ENCODE peak calls at places on chromosomes 12 and 14, in nine cellular contexts. E, L, P, W, K, B, F, T and R are unnamed samples.

GRCh38 chr12:109811624-109811995 is 21.6 kb downstream of the TRPV4 start:
- DNase-seq in B (no peak), F (no peak), E (no peak), W (peak), T (no peak), L (no peak), K (no peak), P (no peak), R (no peak)

GRCh38 chr12:31833541-31833840 is 104.7 kb upstream of the AMN1 start:
- DNase-seq in P (no peak), L (no peak), F (no peak), K (no peak), T (no peak), E (no peak), B (no peak), W (no peak), R (no peak)

GRCh38 chr14:100117647-100118376 is 41.6 kb downstream of the DEGS2 start:
- DNase-seq in T (no peak), F (no peak), B (no peak), K (no peak), L (no peak), E (no peak), W (no peak), P (no peak), R (no peak)

GRCh38 chr14:35533357-35534129 is 421 bp upstream of the INSM2 start:
- DNase-seq in W (peak), F (peak), T (no peak), E (peak), K (no peak), P (peak), B (peak), L (peak), R (peak)

GRCh38 chr14:22929104-22929847 is at the start of gene PRMT5:
- DNase-seq in T (peak), E (peak), B (peak), P (peak), K (peak), L (peak), F (peak), W (peak), R (peak)

GRCh38 chr12:121713257-121714155 is 954 bp downstream of the TMEM120B start:
- DNase-seq in F (peak), T (no peak), L (peak), K (no peak), P (no peak), B (no peak), E (no peak), W (no peak), R (no peak)

GRCh38 chr12:31518680-31519227 is 72.2 kb downstream of the DENND5B start:
- DNase-seq in B (no peak), K (peak), W (no peak), L (peak), T (no peak), E (peak), P (no peak), F (no peak), R (no peak)

GRCh38 chr12:121494093-121494787 is 86.6 kb downstream of the KDM2B start:
- DNase-seq in E (peak), T (peak), F (peak), K (peak), P (no peak), W (peak), B (no peak), L (peak), R (peak)

GRCh38 chr14:106308839-106309389 is 782.5 kb downstream of the TMEM121 start:
- DNase-seq in P (peak), F (peak), W (peak), B (peak), E (peak), L (no peak), T (peak), K (no peak), R (peak)

GRCh38 chr12:53867216-53868012 is 71.2 kb upstream of the HOXC13 start:
- DNase-seq in W (no peak), E (peak), F (no peak), P (no peak), T (no peak), B (no peak), K (no peak), L (no peak), R (no peak)

GRCh38 chr12:65294863-65295262 is 16.4 kb downstream of the MSRB3 start:
- DNase-seq in P (no peak), L (no peak), B (no peak), W (no peak), F (no peak), E (no peak), K (no peak), T (no peak), R (no peak)

GRCh38 chr14:61653507-61653906 is 41.8 kb upstream of the HIF1A start:
- DNase-seq in L (peak), K (peak), W (peak), F (no peak), B (no peak), E (no peak), T (no peak), P (no peak), R (no peak)

GRCh38 chr14:77707355-77707723 is 484 bp downstream of the ALKBH1 start:
- DNase-seq in F (no peak), B (no peak), T (peak), E (peak), P (no peak), W (peak), L (peak), K (peak), R (no peak)

GRCh38 chr12:38664661-38665269 is 240.6 kb downstream of the CPNE8 start:
- DNase-seq in F (no peak), B (no peak), K (no peak), L (no peak), E (peak), W (peak), P (no peak), T (no peak), R (no peak)

GRCh38 chr14:71554959-71555612 is 377.1 kb upstream of the RGS6 start:
- DNase-seq in W (no peak), E (no peak), K (no peak), B (no peak), L (no peak), P (no peak), F (no peak), T (no peak), R (no peak)

GRCh38 chr12:6769003-6769389 is 2.8 kb downstream of the PTMS start:
- DNase-seq in T (no peak), B (no peak), K (no peak), L (peak), P (no peak), W (no peak), F (no peak), E (peak), R (no peak)

GRCh38 chr14:77061630-77062029 is 33.1 kb upstream of the IRF2BPL start:
- DNase-seq in T (no peak), W (no peak), L (no peak), F (no peak), E (no peak), P (no peak), B (no peak), K (no peak), R (no peak)

GRCh38 chr12:104620761-104621531 is 164.2 kb downstream of the CHST11 start:
- DNase-seq in K (no peak), F (no peak), B (no peak), T (no peak), W (no peak), P (no peak), L (no peak), E (no peak), R (no peak)

GRCh38 chr12:88752183-88752582 is 171.9 kb upstream of the KITLG start:
- DNase-seq in E (peak), B (no peak), K (no peak), F (no peak), W (no peak), P (no peak), L (no peak), T (no peak), R (no peak)